ENCODE peak calls at places on chromosomes 5 and 9, in five cellular contexts. J is activated effector memory CD4-positive, alpha-beta T cell treated with anti-CD3 and anti-CD28 coated beads, Interleukin-2, amount 50 U/mL, for 16 hours; H is A172; O is GOT3; U is EL. R is an unnamed sample.

GRCh38 chr5:80569086-80569960 is 757 bp downstream of the ANKRD34B start:
- DNase-seq in J (no peak), H (no peak), O (no peak), U (no peak), R (no peak)

GRCh38 chr5:39755986-39756385 is 331.2 kb upstream of the DAB2 start:
- DNase-seq in J (no peak), H (peak; percentile 96), O (no peak), U (peak; percentile 96), R (peak; percentile 81)

GRCh38 chr5:95075079-95075478 is 209.8 kb downstream of the MCTP1 start:
- DNase-seq in J (no peak), H (no peak), O (no peak), U (no peak), R (no peak)

GRCh38 chr9:29211681-29212589 is 1638.7 kb upstream of the C9orf72 start:
- DNase-seq in J (peak; percentile 69), H (peak; percentile 35), O (peak; percentile 8), U (no peak), R (peak; percentile 41)

GRCh38 chr5:15003511-15003920 is 131.9 kb upstream of the ANKH start:
- DNase-seq in J (peak; percentile 78), H (peak; percentile 80), O (no peak), U (peak; percentile 67), R (peak; percentile 42)

GRCh38 chr9:135605238-135605781 is 34.0 kb downstream of the GLT6D1 start:
- DNase-seq in J (peak; percentile 45), H (no peak), O (no peak), U (no peak), R (no peak)

GRCh38 chr9:124218438-124219289 is 39.1 kb upstream of the NEK6 start:
- DNase-seq in J (peak; percentile 67), H (peak; percentile 85), O (no peak), U (peak; percentile 70), R (no peak)

GRCh38 chr5:135327429-135328127 is 71.5 kb downstream of the MACROH2A1 start:
- DNase-seq in J (peak; percentile 44), H (no peak), O (no peak), U (no peak), R (no peak)

GRCh38 chr5:53169933-53170332 is 60.4 kb upstream of the MOCS2 start:
- DNase-seq in J (no peak), H (no peak), O (no peak), U (no peak), R (no peak)

GRCh38 chr9:89505048-89505447 is 7.1 kb upstream of the SEMA4D start:
- DNase-seq in J (no peak), H (no peak), O (no peak), U (no peak), R (no peak)